ENCODE peak calls at places on chromosomes 16 and 17, in four cellular contexts. One of them, this sample, is unnamed.

GRCh38 chr16:12868169-12868568 is 33.2 kb upstream of the SHISA9 start:
- DNase-seq in K562: no peak
- DNase-seq in GM12878: no peak
- DNase-seq in SK-N-SH: no peak
- DNase-seq in this sample: no peak

GRCh38 chr17:40278414-40278813 is 9.3 kb upstream of the CDC6 start:
- DNase-seq in K562: no peak
- DNase-seq in GM12878: no peak
- DNase-seq in SK-N-SH: no peak
- DNase-seq in this sample: no peak

GRCh38 chr17:65278050-65278819 is 141.1 kb downstream of the RGS9 start:
- DNase-seq in K562: peak; percentile 70
- DNase-seq in GM12878: no peak
- DNase-seq in SK-N-SH: peak; percentile 89
- DNase-seq in this sample: peak; percentile 70

GRCh38 chr17:37358098-37358829 is 17.5 kb upstream of the C17orf78 start:
- DNase-seq in K562: peak; percentile 71
- DNase-seq in GM12878: no peak
- DNase-seq in SK-N-SH: peak; percentile 84
- DNase-seq in this sample: peak; percentile 81

GRCh38 chr17:70310251-70310672 is 140.9 kb downstream of the KCNJ2 start:
- DNase-seq in K562: no peak
- DNase-seq in GM12878: no peak
- DNase-seq in SK-N-SH: no peak
- DNase-seq in this sample: no peak

GRCh38 chr17:81486174-81486810 is 26.3 kb downstream of the ACTG1 start:
- DNase-seq in K562: no peak
- DNase-seq in GM12878: no peak
- DNase-seq in SK-N-SH: no peak
- DNase-seq in this sample: no peak

GRCh38 chr17:69605571-69605970 is 191.1 kb downstream of the MAP2K6 start:
- DNase-seq in K562: no peak
- DNase-seq in GM12878: no peak
- DNase-seq in SK-N-SH: no peak
- DNase-seq in this sample: no peak

GRCh38 chr16:53530741-53531140 is 27.7 kb upstream of the AKTIP start:
- DNase-seq in K562: no peak
- DNase-seq in GM12878: no peak
- DNase-seq in SK-N-SH: no peak
- DNase-seq in this sample: no peak

GRCh38 chr17:83193336-83194188 is 114.2 kb downstream of the METRNL start:
- DNase-seq in K562: no peak
- DNase-seq in GM12878: no peak
- DNase-seq in SK-N-SH: no peak
- DNase-seq in this sample: no peak

GRCh38 chr17:40290629-40291296 is 3.1 kb downstream of the CDC6 start:
- DNase-seq in K562: peak; percentile 35
- DNase-seq in GM12878: no peak
- DNase-seq in SK-N-SH: peak; percentile 45
- DNase-seq in this sample: peak; percentile 86

GRCh38 chr16:19118938-19119431 is 5.2 kb downstream of the ITPRIPL2 start:
- DNase-seq in K562: peak; percentile 83
- DNase-seq in GM12878: no peak
- DNase-seq in SK-N-SH: no peak
- DNase-seq in this sample: no peak

GRCh38 chr16:22093952-22094351 is 1.6 kb downstream of the VWA3A start:
- DNase-seq in K562: no peak
- DNase-seq in GM12878: no peak
- DNase-seq in SK-N-SH: no peak
- DNase-seq in this sample: no peak

GRCh38 chr17:57406131-57406980 is 150.0 kb downstream of the MSI2 start:
- DNase-seq in K562: peak; percentile 27
- DNase-seq in GM12878: no peak
- DNase-seq in SK-N-SH: no peak
- DNase-seq in this sample: peak; percentile 61

GRCh38 chr16:78321611-78322010 is 222.2 kb downstream of the WWOX start:
- DNase-seq in K562: no peak
- DNase-seq in GM12878: no peak
- DNase-seq in SK-N-SH: peak; percentile 29
- DNase-seq in this sample: no peak

GRCh38 chr17:80384078-80384960 is 30.6 kb upstream of the ENDOV start:
- DNase-seq in K562: no peak
- DNase-seq in GM12878: no peak
- DNase-seq in SK-N-SH: no peak
- DNase-seq in this sample: no peak

GRCh38 chr17:15091825-15092224 is 173.3 kb downstream of the PMP22 start:
- DNase-seq in K562: no peak
- DNase-seq in GM12878: no peak
- DNase-seq in SK-N-SH: no peak
- DNase-seq in this sample: no peak

GRCh38 chr16:67312450-67313118 is 14.0 kb downstream of the KCTD19 start:
- DNase-seq in K562: no peak
- DNase-seq in GM12878: no peak
- DNase-seq in SK-N-SH: no peak
- DNase-seq in this sample: no peak
- TF ChIP-seq FOXM1 in K562: no peak
- TF ChIP-seq FOXM1 in GM12878: no peak
- TF ChIP-seq FOXM1 in SK-N-SH: no peak
- TF ChIP-seq FOXM1 in this sample: no peak

GRCh38 chr16:25988882-25989281 is 297.1 kb downstream of the HS3ST4 start:
- DNase-seq in K562: no peak
- DNase-seq in GM12878: no peak
- DNase-seq in SK-N-SH: no peak
- DNase-seq in this sample: no peak
- TF ChIP-seq TAF1 in K562: no peak
- TF ChIP-seq TAF1 in GM12878: no peak
- TF ChIP-seq TAF1 in SK-N-SH: no peak
- TF ChIP-seq TAF1 in this sample: no peak

GRCh38 chr16:117381-118365 is 20.8 kb downstream of the NPRL3 start:
- DNase-seq in K562: peak; percentile 46
- DNase-seq in GM12878: no peak
- DNase-seq in SK-N-SH: peak; percentile 87
- DNase-seq in this sample: peak; percentile 48
- TF ChIP-seq FOXM1 in K562: no peak
- TF ChIP-seq FOXM1 in GM12878: no peak
- TF ChIP-seq FOXM1 in SK-N-SH: no peak
- TF ChIP-seq FOXM1 in this sample: no peak

GRCh38 chr17:29570521-29570920 is 2.0 kb downstream of the TP53I13 start:
- DNase-seq in K562: no peak
- DNase-seq in GM12878: no peak
- DNase-seq in SK-N-SH: no peak
- DNase-seq in this sample: no peak
- TF ChIP-seq TAF1 in K562: no peak
- TF ChIP-seq TAF1 in GM12878: no peak
- TF ChIP-seq TAF1 in SK-N-SH: no peak
- TF ChIP-seq TAF1 in this sample: no peak

GRCh38 chr16:79625738-79626137 is 25.2 kb upstream of the MAF start:
- DNase-seq in K562: no peak
- DNase-seq in GM12878: no peak
- DNase-seq in SK-N-SH: no peak
- DNase-seq in this sample: no peak

GRCh38 chr16:79618041-79618711 is 17.6 kb upstream of the MAF start:
- DNase-seq in K562: no peak
- DNase-seq in GM12878: no peak
- DNase-seq in SK-N-SH: no peak
- DNase-seq in this sample: no peak

GRCh38 chr16:79623076-79623475 is 22.5 kb upstream of the MAF start:
- DNase-seq in K562: no peak
- DNase-seq in GM12878: no peak
- DNase-seq in SK-N-SH: no peak
- DNase-seq in this sample: no peak

GRCh38 chr16:79618712-79619050 is 18.1 kb upstream of the MAF start:
- DNase-seq in K562: no peak
- DNase-seq in GM12878: no peak
- DNase-seq in SK-N-SH: no peak
- DNase-seq in this sample: no peak

DNA sequence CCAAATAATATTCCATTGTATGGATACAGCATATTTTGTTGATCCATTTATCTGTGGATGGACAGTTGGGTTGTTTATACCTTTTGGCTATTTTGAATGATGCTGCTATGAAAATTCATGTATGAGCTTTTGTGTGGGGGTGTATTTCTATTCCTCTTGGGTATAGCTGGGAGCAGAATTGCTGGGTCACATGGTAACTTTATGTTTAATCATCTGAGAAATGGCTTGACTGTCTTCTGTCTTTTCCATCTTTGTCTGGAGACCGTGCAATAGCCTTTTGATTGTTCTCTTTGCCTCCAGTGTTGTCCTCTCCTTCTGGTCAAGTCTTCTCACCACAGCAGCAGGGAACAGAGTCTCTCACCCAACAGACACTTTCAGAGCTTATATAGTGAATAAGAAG is 20.5 kb upstream of the MAF start:
- DNase-seq in K562: no peak
- DNase-seq in GM12878: no peak
- DNase-seq in SK-N-SH: no peak
- DNase-seq in this sample: no peak
- TF ChIP-seq FOXM1 in K562: no peak
- TF ChIP-seq FOXM1 in GM12878: no peak
- TF ChIP-seq FOXM1 in SK-N-SH: no peak
- TF ChIP-seq FOXM1 in this sample: no peak

GRCh38 chr17:46958192-46958591 is 20.9 kb downstream of the RPRML start:
- DNase-seq in K562: no peak
- DNase-seq in GM12878: no peak
- DNase-seq in SK-N-SH: no peak
- DNase-seq in this sample: no peak
- TF ChIP-seq TAF1 in K562: no peak
- TF ChIP-seq TAF1 in GM12878: no peak
- TF ChIP-seq TAF1 in SK-N-SH: no peak
- TF ChIP-seq TAF1 in this sample: no peak

This sample was measured in HepG2.